ENCODE peak calls at places on chromosomes 7 and 10, in nine cellular contexts. One of them, this sample, is unnamed.

GRCh38 chr7:2444476-2444875 is 31.7 kb downstream of the GRIFIN start:
- DNase-seq in ovary: no peak
- DNase-seq in thoracic aorta: no peak
- DNase-seq in PC-9: no peak
- DNase-seq in heart right ventricle: peak; percentile 24
- DNase-seq in colonic mucosa: no peak
- DNase-seq in A673: no peak
- DNase-seq in HL-60: no peak
- DNase-seq in PC-3: no peak
- DNase-seq in this sample: no peak

GRCh38 chr7:76423666-76424412 is 911 bp upstream of the ZP3 start:
- DNase-seq in thoracic aorta: no peak
- DNase-seq in ovary: no peak
- DNase-seq in heart right ventricle: no peak
- DNase-seq in PC-9: no peak
- DNase-seq in HL-60: no peak
- DNase-seq in A673: no peak
- DNase-seq in PC-3: no peak
- DNase-seq in colonic mucosa: no peak
- DNase-seq in this sample: no peak

GRCh38 chr7:100360102-100360607 is 2.2 kb downstream of the PILRB start:
- DNase-seq in heart right ventricle: no peak
- DNase-seq in A673: no peak
- DNase-seq in PC-3: no peak
- DNase-seq in colonic mucosa: no peak
- DNase-seq in thoracic aorta: no peak
- DNase-seq in PC-9: no peak
- DNase-seq in HL-60: no peak
- DNase-seq in ovary: no peak
- DNase-seq in this sample: no peak

GRCh38 chr10:83991986-83992753 is 147.1 kb upstream of the GHITM start:
- DNase-seq in PC-9: no peak
- DNase-seq in HL-60: peak; percentile 12
- DNase-seq in ovary: no peak
- DNase-seq in PC-3: no peak
- DNase-seq in heart right ventricle: no peak
- DNase-seq in A673: peak; percentile 73
- DNase-seq in thoracic aorta: no peak
- DNase-seq in colonic mucosa: peak; percentile 31
- DNase-seq in this sample: no peak

GRCh38 chr10:125148576-125148975 is 11.8 kb downstream of the CTBP2 start:
- DNase-seq in colonic mucosa: no peak
- DNase-seq in PC-3: no peak
- DNase-seq in ovary: no peak
- DNase-seq in heart right ventricle: no peak
- DNase-seq in A673: no peak
- DNase-seq in thoracic aorta: no peak
- DNase-seq in HL-60: no peak
- DNase-seq in PC-9: no peak
- DNase-seq in this sample: no peak

GRCh38 chr7:70053421-70053820 is 455.1 kb downstream of the AUTS2 start:
- DNase-seq in heart right ventricle: no peak
- DNase-seq in PC-9: no peak
- DNase-seq in HL-60: no peak
- DNase-seq in PC-3: no peak
- DNase-seq in ovary: no peak
- DNase-seq in A673: no peak
- DNase-seq in thoracic aorta: no peak
- DNase-seq in colonic mucosa: no peak
- DNase-seq in this sample: no peak

GRCh38 chr7:8785081-8785480 is 351.7 kb downstream of the NXPH1 start:
- DNase-seq in HL-60: no peak
- DNase-seq in PC-3: no peak
- DNase-seq in PC-9: no peak
- DNase-seq in A673: no peak
- DNase-seq in thoracic aorta: no peak
- DNase-seq in heart right ventricle: no peak
- DNase-seq in ovary: no peak
- DNase-seq in colonic mucosa: no peak
- DNase-seq in this sample: no peak

GRCh38 chr10:57457972-57458512 is 809.7 kb downstream of the IPMK start:
- DNase-seq in ovary: no peak
- DNase-seq in A673: no peak
- DNase-seq in PC-3: no peak
- DNase-seq in colonic mucosa: no peak
- DNase-seq in HL-60: no peak
- DNase-seq in PC-9: no peak
- DNase-seq in heart right ventricle: no peak
- DNase-seq in thoracic aorta: no peak
- DNase-seq in this sample: no peak

GRCh38 chr10:111430070-111430469 is 353.2 kb downstream of the ADRA2A start:
- DNase-seq in PC-3: no peak
- DNase-seq in colonic mucosa: no peak
- DNase-seq in heart right ventricle: no peak
- DNase-seq in A673: no peak
- DNase-seq in ovary: no peak
- DNase-seq in PC-9: no peak
- DNase-seq in HL-60: no peak
- DNase-seq in thoracic aorta: no peak
- DNase-seq in this sample: no peak

GRCh38 chr10:16609195-16609594 is 87.5 kb upstream of the C1QL3 start:
- DNase-seq in ovary: no peak
- DNase-seq in PC-3: no peak
- DNase-seq in HL-60: no peak
- DNase-seq in colonic mucosa: no peak
- DNase-seq in A673: no peak
- DNase-seq in thoracic aorta: no peak
- DNase-seq in heart right ventricle: no peak
- DNase-seq in PC-9: no peak
- DNase-seq in this sample: no peak

GRCh38 chr7:92226981-92227380 is 18.7 kb downstream of the KRIT1 start:
- DNase-seq in ovary: no peak
- DNase-seq in colonic mucosa: no peak
- DNase-seq in thoracic aorta: no peak
- DNase-seq in PC-9: no peak
- DNase-seq in A673: no peak
- DNase-seq in PC-3: no peak
- DNase-seq in HL-60: no peak
- DNase-seq in heart right ventricle: no peak
- DNase-seq in this sample: no peak

GRCh38 chr7:47875998-47876744 is 72.1 kb downstream of the PKD1L1 start:
- DNase-seq in colonic mucosa: no peak
- DNase-seq in PC-9: no peak
- DNase-seq in HL-60: no peak
- DNase-seq in PC-3: no peak
- DNase-seq in A673: no peak
- DNase-seq in thoracic aorta: no peak
- DNase-seq in ovary: no peak
- DNase-seq in heart right ventricle: no peak
- DNase-seq in this sample: no peak

GRCh38 chr7:79489371-79489770 is 35.9 kb upstream of the MAGI2 start:
- DNase-seq in HL-60: no peak
- DNase-seq in PC-3: no peak
- DNase-seq in heart right ventricle: no peak
- DNase-seq in colonic mucosa: no peak
- DNase-seq in ovary: no peak
- DNase-seq in PC-9: no peak
- DNase-seq in thoracic aorta: no peak
- DNase-seq in A673: no peak
- DNase-seq in this sample: no peak

GRCh38 chr10:21449288-21449966 is 76.1 kb downstream of the SKIDA1 start:
- DNase-seq in PC-3: no peak
- DNase-seq in colonic mucosa: no peak
- DNase-seq in heart right ventricle: no peak
- DNase-seq in PC-9: no peak
- DNase-seq in ovary: no peak
- DNase-seq in A673: no peak
- DNase-seq in thoracic aorta: no peak
- DNase-seq in HL-60: peak; percentile 7
- DNase-seq in this sample: no peak

GRCh38 chr10:102132193-102132562 is 662 bp upstream of the PPRC1 start:
- DNase-seq in HL-60: no peak
- DNase-seq in thoracic aorta: no peak
- DNase-seq in ovary: no peak
- DNase-seq in PC-3: no peak
- DNase-seq in A673: no peak
- DNase-seq in PC-9: no peak
- DNase-seq in colonic mucosa: no peak
- DNase-seq in heart right ventricle: no peak
- DNase-seq in this sample: no peak

DNA sequence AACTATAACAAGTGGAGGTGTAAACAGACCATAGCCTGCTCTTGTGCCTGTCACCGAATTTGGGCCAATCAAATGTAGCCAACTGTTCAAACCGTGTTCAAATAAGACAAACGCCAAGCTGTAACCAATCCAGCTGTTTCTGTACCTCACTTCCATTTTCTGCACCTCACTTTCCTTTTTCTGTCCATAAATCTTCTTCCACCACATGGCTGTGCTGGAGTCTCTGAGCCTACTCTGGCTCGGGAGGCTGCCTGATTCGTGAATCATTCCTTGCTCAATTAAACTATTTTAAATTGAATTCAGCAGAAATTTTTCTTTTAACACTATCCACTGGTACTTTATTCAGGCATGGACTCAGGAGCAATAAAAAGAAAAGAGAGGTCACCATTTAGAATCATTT is 29.9 kb upstream of the COL1A2 start:
- DNase-seq in colonic mucosa: no peak
- DNase-seq in HL-60: no peak
- DNase-seq in heart right ventricle: no peak
- DNase-seq in PC-3: no peak
- DNase-seq in A673: no peak
- DNase-seq in PC-9: no peak
- DNase-seq in thoracic aorta: no peak
- DNase-seq in ovary: no peak
- DNase-seq in this sample: no peak
- TF ChIP-seq CTCF in colonic mucosa: no peak
- TF ChIP-seq CTCF in HL-60: no peak
- TF ChIP-seq CTCF in heart right ventricle: no peak
- TF ChIP-seq CTCF in PC-3: no peak
- TF ChIP-seq CTCF in A673: no peak
- TF ChIP-seq CTCF in PC-9: no peak
- TF ChIP-seq CTCF in thoracic aorta: no peak
- TF ChIP-seq CTCF in ovary: no peak
- TF ChIP-seq CTCF in this sample: no peak

GRCh38 chr10:32374605-32375004 is 27.6 kb upstream of the EPC1 start:
- DNase-seq in thoracic aorta: no peak
- DNase-seq in PC-3: no peak
- DNase-seq in PC-9: no peak
- DNase-seq in A673: no peak
- DNase-seq in colonic mucosa: no peak
- DNase-seq in ovary: no peak
- DNase-seq in heart right ventricle: no peak
- DNase-seq in HL-60: no peak
- DNase-seq in this sample: no peak

GRCh38 chr10:32372000-32372875 is 25.3 kb upstream of the EPC1 start:
- DNase-seq in HL-60: no peak
- DNase-seq in heart right ventricle: no peak
- DNase-seq in PC-9: no peak
- DNase-seq in thoracic aorta: no peak
- DNase-seq in colonic mucosa: no peak
- DNase-seq in A673: no peak
- DNase-seq in ovary: no peak
- DNase-seq in PC-3: peak; percentile 52
- DNase-seq in this sample: no peak

GRCh38 chr10:32373496-32373895 is 26.5 kb upstream of the EPC1 start:
- DNase-seq in heart right ventricle: no peak
- DNase-seq in colonic mucosa: no peak
- DNase-seq in A673: no peak
- DNase-seq in PC-9: no peak
- DNase-seq in PC-3: no peak
- DNase-seq in HL-60: no peak
- DNase-seq in thoracic aorta: no peak
- DNase-seq in ovary: no peak
- DNase-seq in this sample: no peak

GRCh38 chr10:32371101-32371500 is 24.1 kb upstream of the EPC1 start:
- DNase-seq in PC-3: no peak
- DNase-seq in HL-60: no peak
- DNase-seq in colonic mucosa: no peak
- DNase-seq in PC-9: no peak
- DNase-seq in thoracic aorta: no peak
- DNase-seq in ovary: no peak
- DNase-seq in heart right ventricle: peak; percentile 38
- DNase-seq in A673: no peak
- DNase-seq in this sample: no peak

DNA sequence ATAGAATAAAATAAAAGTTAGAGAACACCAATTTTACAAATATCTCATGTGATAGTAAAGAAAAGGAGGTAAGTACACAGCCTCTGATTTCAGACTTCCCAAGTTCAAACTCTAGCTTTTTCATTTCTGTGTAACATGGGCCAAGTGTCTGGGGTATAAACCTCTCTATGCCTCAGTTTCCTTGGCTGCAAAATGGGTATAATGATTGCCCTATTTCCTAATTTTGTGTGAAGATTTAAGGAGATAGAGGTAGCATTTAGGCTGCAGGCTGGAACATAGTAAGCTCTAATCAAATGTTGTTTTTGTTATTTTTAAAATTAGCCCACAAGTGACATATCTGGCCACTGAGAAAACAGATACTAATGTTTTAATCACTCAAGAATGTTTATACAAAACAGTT is 26.1 kb upstream of the EPC1 start:
- DNase-seq in heart right ventricle: no peak
- DNase-seq in thoracic aorta: no peak
- DNase-seq in PC-3: no peak
- DNase-seq in colonic mucosa: no peak
- DNase-seq in PC-9: no peak
- DNase-seq in HL-60: no peak
- DNase-seq in A673: no peak
- DNase-seq in ovary: no peak
- DNase-seq in this sample: no peak
- H3K4me3 ChIP-seq in heart right ventricle: no peak overlapping the region
- H3K4me3 ChIP-seq in thoracic aorta: no peak overlapping the region
- H3K4me3 ChIP-seq in PC-3: no peak overlapping the region
- H3K4me3 ChIP-seq in colonic mucosa: no peak overlapping the region
- H3K4me3 ChIP-seq in PC-9: no peak overlapping the region
- H3K4me3 ChIP-seq in HL-60: no peak overlapping the region
- H3K4me3 ChIP-seq in A673: peak overlapping the region; percentile 76
- H3K4me3 ChIP-seq in ovary: no peak overlapping the region
- H3K4me3 ChIP-seq in this sample: no peak overlapping the region

DNA sequence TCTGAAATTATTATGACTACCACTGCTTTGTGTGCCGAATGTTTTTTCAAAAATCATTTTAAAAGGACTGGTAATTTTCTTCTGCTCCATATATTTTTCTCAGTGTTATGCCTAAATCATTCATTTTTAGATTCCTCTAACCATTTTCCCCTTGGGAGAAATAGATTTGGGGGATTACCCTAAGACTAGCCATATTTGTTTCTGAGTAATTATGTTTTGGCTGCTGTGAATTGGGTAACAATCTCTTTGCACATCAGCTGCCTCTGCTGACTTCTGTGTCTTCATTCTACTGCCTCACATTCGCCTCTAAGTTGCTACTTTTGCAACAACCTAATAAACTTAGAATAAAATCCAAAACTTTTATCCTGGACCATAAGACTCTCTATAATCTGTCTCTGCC is 18.5 kb upstream of the MRC1 start:
- DNase-seq in thoracic aorta: no peak
- DNase-seq in heart right ventricle: no peak
- DNase-seq in HL-60: no peak
- DNase-seq in colonic mucosa: no peak
- DNase-seq in A673: no peak
- DNase-seq in PC-3: no peak
- DNase-seq in ovary: no peak
- DNase-seq in PC-9: no peak
- DNase-seq in this sample: no peak
- H3K27me3 ChIP-seq in thoracic aorta: no peaks in the 10 kb centered on the region
- H3K27me3 ChIP-seq in heart right ventricle: no peaks in the 10 kb centered on the region
- H3K27me3 ChIP-seq in HL-60: no peaks in the 10 kb centered on the region
- H3K27me3 ChIP-seq in colonic mucosa: no peaks in the 10 kb centered on the region
- H3K27me3 ChIP-seq in A673: no peaks in the 10 kb centered on the region
- H3K27me3 ChIP-seq in PC-3: no peaks in the 10 kb centered on the region
- H3K27me3 ChIP-seq in ovary: no peaks in the 10 kb centered on the region
- H3K27me3 ChIP-seq in PC-9: no peaks in the 10 kb centered on the region
- H3K27me3 ChIP-seq in this sample: no peaks in the 10 kb centered on the region

GRCh38 chr10:69883256-69883655 is 81.5 kb downstream of the COL13A1 start:
- DNase-seq in PC-9: peak; percentile 38
- DNase-seq in heart right ventricle: no peak
- DNase-seq in PC-3: peak; percentile 58
- DNase-seq in HL-60: no peak
- DNase-seq in thoracic aorta: no peak
- DNase-seq in ovary: no peak
- DNase-seq in colonic mucosa: peak; percentile 58
- DNase-seq in A673: no peak
- DNase-seq in this sample: no peak
- TF ChIP-seq CTCF in PC-9: peak; percentile 71
- TF ChIP-seq CTCF in heart right ventricle: no peak
- TF ChIP-seq CTCF in PC-3: peak; percentile 63
- TF ChIP-seq CTCF in HL-60: no peak
- TF ChIP-seq CTCF in thoracic aorta: no peak
- TF ChIP-seq CTCF in ovary: no peak
- TF ChIP-seq CTCF in colonic mucosa: peak; percentile 44
- TF ChIP-seq CTCF in A673: peak; percentile 30
- TF ChIP-seq CTCF in this sample: no peak